ENCODE peak calls at places on chromosomes 1 and 21, in seven cellular contexts. One of them, this sample, is unnamed.

GRCh38 chr1:10814954-10815862 is 18.8 kb upstream of the CASZ1 start:
- DNase-seq in PC-3: no peak
- DNase-seq in brain microvascular endothelial cell: no peak
- DNase-seq in fibroblast of pulmonary artery: no peak
- DNase-seq in fibroblast of the aortic adventitia: no peak
- DNase-seq in astrocyte of the cerebellum: no peak
- DNase-seq in Calu3: no peak
- DNase-seq in this sample: no peak

GRCh38 chr1:27521336-27522147 is 31.6 kb upstream of the WASF2 start:
- DNase-seq in PC-3: no peak
- DNase-seq in brain microvascular endothelial cell: no peak
- DNase-seq in fibroblast of pulmonary artery: no peak
- DNase-seq in fibroblast of the aortic adventitia: no peak
- DNase-seq in astrocyte of the cerebellum: no peak
- DNase-seq in Calu3: no peak
- DNase-seq in this sample: no peak

GRCh38 chr1:200731654-200732332 is 6.9 kb upstream of the CAMSAP2 start:
- DNase-seq in PC-3: no peak
- DNase-seq in brain microvascular endothelial cell: no peak
- DNase-seq in fibroblast of pulmonary artery: no peak
- DNase-seq in fibroblast of the aortic adventitia: no peak
- DNase-seq in astrocyte of the cerebellum: no peak
- DNase-seq in Calu3: no peak
- DNase-seq in this sample: no peak

GRCh38 chr21:38831526-38832467 is 26.1 kb downstream of the ETS2 start:
- DNase-seq in PC-3: peak
- DNase-seq in brain microvascular endothelial cell: peak
- DNase-seq in fibroblast of pulmonary artery: peak
- DNase-seq in fibroblast of the aortic adventitia: peak
- DNase-seq in astrocyte of the cerebellum: peak
- DNase-seq in Calu3: peak
- DNase-seq in this sample: peak

GRCh38 chr1:182595641-182596240 is 6.7 kb upstream of the RNASEL start:
- DNase-seq in PC-3: peak
- DNase-seq in brain microvascular endothelial cell: peak
- DNase-seq in fibroblast of pulmonary artery: peak
- DNase-seq in fibroblast of the aortic adventitia: peak
- DNase-seq in astrocyte of the cerebellum: no peak
- DNase-seq in Calu3: peak
- DNase-seq in this sample: peak

GRCh38 chr1:60390593-60391282 is 317.2 kb upstream of the C1orf87 start:
- DNase-seq in PC-3: no peak
- DNase-seq in brain microvascular endothelial cell: no peak
- DNase-seq in fibroblast of pulmonary artery: no peak
- DNase-seq in fibroblast of the aortic adventitia: no peak
- DNase-seq in astrocyte of the cerebellum: no peak
- DNase-seq in Calu3: no peak
- DNase-seq in this sample: no peak

GRCh38 chr1:220579317-220579716 is 51.4 kb downstream of the MARK1 start:
- DNase-seq in PC-3: no peak
- DNase-seq in brain microvascular endothelial cell: no peak
- DNase-seq in fibroblast of pulmonary artery: no peak
- DNase-seq in fibroblast of the aortic adventitia: no peak
- DNase-seq in astrocyte of the cerebellum: no peak
- DNase-seq in Calu3: no peak
- DNase-seq in this sample: peak

GRCh38 chr1:225845633-225846259 is 35.8 kb downstream of the EPHX1 start:
- DNase-seq in PC-3: peak
- DNase-seq in brain microvascular endothelial cell: peak
- DNase-seq in fibroblast of pulmonary artery: peak
- DNase-seq in fibroblast of the aortic adventitia: peak
- DNase-seq in astrocyte of the cerebellum: peak
- DNase-seq in Calu3: peak
- DNase-seq in this sample: peak

GRCh38 chr1:34688358-34688757 is 66.5 kb upstream of the GJB5 start:
- DNase-seq in PC-3: no peak
- DNase-seq in brain microvascular endothelial cell: no peak
- DNase-seq in fibroblast of pulmonary artery: no peak
- DNase-seq in fibroblast of the aortic adventitia: no peak
- DNase-seq in astrocyte of the cerebellum: no peak
- DNase-seq in Calu3: peak
- DNase-seq in this sample: no peak

GRCh38 chr1:2111674-2112035 is 61.4 kb downstream of the PRKCZ start:
- DNase-seq in PC-3: no peak
- DNase-seq in brain microvascular endothelial cell: no peak
- DNase-seq in fibroblast of pulmonary artery: no peak
- DNase-seq in fibroblast of the aortic adventitia: no peak
- DNase-seq in astrocyte of the cerebellum: no peak
- DNase-seq in Calu3: no peak
- DNase-seq in this sample: no peak

GRCh38 chr1:84675106-84675505 is 15.2 kb downstream of the SSX2IP start:
- DNase-seq in PC-3: no peak
- DNase-seq in brain microvascular endothelial cell: no peak
- DNase-seq in fibroblast of pulmonary artery: no peak
- DNase-seq in fibroblast of the aortic adventitia: peak
- DNase-seq in astrocyte of the cerebellum: no peak
- DNase-seq in Calu3: no peak
- DNase-seq in this sample: no peak

GRCh38 chr1:172902200-172902599 is 148.5 kb downstream of the TNFSF18 start:
- DNase-seq in PC-3: no peak
- DNase-seq in brain microvascular endothelial cell: no peak
- DNase-seq in fibroblast of pulmonary artery: no peak
- DNase-seq in fibroblast of the aortic adventitia: no peak
- DNase-seq in astrocyte of the cerebellum: no peak
- DNase-seq in Calu3: no peak
- DNase-seq in this sample: no peak

GRCh38 chr1:36328713-36329112 is 5.3 kb upstream of the EVA1B start:
- DNase-seq in PC-3: peak
- DNase-seq in brain microvascular endothelial cell: no peak
- DNase-seq in fibroblast of pulmonary artery: no peak
- DNase-seq in fibroblast of the aortic adventitia: peak
- DNase-seq in astrocyte of the cerebellum: no peak
- DNase-seq in Calu3: no peak
- DNase-seq in this sample: no peak

GRCh38 chr1:28983509-28984310 is 69.3 kb downstream of the EPB41 start:
- DNase-seq in PC-3: no peak
- DNase-seq in brain microvascular endothelial cell: no peak
- DNase-seq in fibroblast of pulmonary artery: no peak
- DNase-seq in fibroblast of the aortic adventitia: no peak
- DNase-seq in astrocyte of the cerebellum: no peak
- DNase-seq in Calu3: no peak
- DNase-seq in this sample: no peak

GRCh38 chr1:220915117-220915440 is 35.8 kb downstream of the HLX start:
- DNase-seq in PC-3: no peak
- DNase-seq in brain microvascular endothelial cell: no peak
- DNase-seq in fibroblast of pulmonary artery: no peak
- DNase-seq in fibroblast of the aortic adventitia: no peak
- DNase-seq in astrocyte of the cerebellum: no peak
- DNase-seq in Calu3: no peak
- DNase-seq in this sample: no peak

GRCh38 chr1:109167114-109167513 is 46.6 kb upstream of the SARS1 start:
- DNase-seq in PC-3: no peak
- DNase-seq in brain microvascular endothelial cell: peak
- DNase-seq in fibroblast of pulmonary artery: peak
- DNase-seq in fibroblast of the aortic adventitia: no peak
- DNase-seq in astrocyte of the cerebellum: no peak
- DNase-seq in Calu3: no peak
- DNase-seq in this sample: no peak

GRCh38 chr1:24411963-24412362 is 1.6 kb downstream of the STPG1 start:
- DNase-seq in PC-3: peak
- DNase-seq in brain microvascular endothelial cell: no peak
- DNase-seq in fibroblast of pulmonary artery: no peak
- DNase-seq in fibroblast of the aortic adventitia: no peak
- DNase-seq in astrocyte of the cerebellum: no peak
- DNase-seq in Calu3: no peak
- DNase-seq in this sample: no peak

GRCh38 chr1:11109361-11109760 is 9.7 kb upstream of the EXOSC10 start:
- DNase-seq in PC-3: no peak
- DNase-seq in brain microvascular endothelial cell: no peak
- DNase-seq in fibroblast of pulmonary artery: no peak
- DNase-seq in fibroblast of the aortic adventitia: no peak
- DNase-seq in astrocyte of the cerebellum: no peak
- DNase-seq in Calu3: no peak
- DNase-seq in this sample: no peak

GRCh38 chr1:169588112-169588511 is 1.8 kb upstream of the F5 start:
- DNase-seq in PC-3: no peak
- DNase-seq in brain microvascular endothelial cell: no peak
- DNase-seq in fibroblast of pulmonary artery: no peak
- DNase-seq in fibroblast of the aortic adventitia: no peak
- DNase-seq in astrocyte of the cerebellum: no peak
- DNase-seq in Calu3: no peak
- DNase-seq in this sample: no peak

GRCh38 chr1:15962176-15962575 is 13.7 kb downstream of the ZBTB17 start:
- DNase-seq in PC-3: no peak
- DNase-seq in brain microvascular endothelial cell: no peak
- DNase-seq in fibroblast of pulmonary artery: no peak
- DNase-seq in fibroblast of the aortic adventitia: no peak
- DNase-seq in astrocyte of the cerebellum: no peak
- DNase-seq in Calu3: no peak
- DNase-seq in this sample: no peak
- TF ChIP-seq CTCF in PC-3: no peak
- TF ChIP-seq CTCF in brain microvascular endothelial cell: no peak
- TF ChIP-seq CTCF in fibroblast of pulmonary artery: no peak
- TF ChIP-seq CTCF in fibroblast of the aortic adventitia: no peak
- TF ChIP-seq CTCF in astrocyte of the cerebellum: peak
- TF ChIP-seq CTCF in Calu3: no peak
- TF ChIP-seq CTCF in this sample: no peak

GRCh38 chr1:197998110-197998509 is 80.9 kb downstream of the LHX9 start:
- DNase-seq in PC-3: no peak
- DNase-seq in brain microvascular endothelial cell: no peak
- DNase-seq in fibroblast of pulmonary artery: no peak
- DNase-seq in fibroblast of the aortic adventitia: no peak
- DNase-seq in astrocyte of the cerebellum: no peak
- DNase-seq in Calu3: no peak
- DNase-seq in this sample: no peak
- TF ChIP-seq CTCF in PC-3: no peak
- TF ChIP-seq CTCF in brain microvascular endothelial cell: no peak
- TF ChIP-seq CTCF in fibroblast of pulmonary artery: no peak
- TF ChIP-seq CTCF in fibroblast of the aortic adventitia: no peak
- TF ChIP-seq CTCF in astrocyte of the cerebellum: no peak
- TF ChIP-seq CTCF in Calu3: no peak
- TF ChIP-seq CTCF in this sample: no peak

GRCh38 chr1:47333578-47333921 is at the start of gene CMPK1:
- DNase-seq in PC-3: peak
- DNase-seq in brain microvascular endothelial cell: peak
- DNase-seq in fibroblast of pulmonary artery: peak
- DNase-seq in fibroblast of the aortic adventitia: peak
- DNase-seq in astrocyte of the cerebellum: peak
- DNase-seq in Calu3: peak
- DNase-seq in this sample: peak
- TF ChIP-seq CTCF in PC-3: peak
- TF ChIP-seq CTCF in brain microvascular endothelial cell: peak
- TF ChIP-seq CTCF in fibroblast of pulmonary artery: peak
- TF ChIP-seq CTCF in fibroblast of the aortic adventitia: peak
- TF ChIP-seq CTCF in astrocyte of the cerebellum: no peak
- TF ChIP-seq CTCF in Calu3: no peak
- TF ChIP-seq CTCF in this sample: no peak

DNA sequence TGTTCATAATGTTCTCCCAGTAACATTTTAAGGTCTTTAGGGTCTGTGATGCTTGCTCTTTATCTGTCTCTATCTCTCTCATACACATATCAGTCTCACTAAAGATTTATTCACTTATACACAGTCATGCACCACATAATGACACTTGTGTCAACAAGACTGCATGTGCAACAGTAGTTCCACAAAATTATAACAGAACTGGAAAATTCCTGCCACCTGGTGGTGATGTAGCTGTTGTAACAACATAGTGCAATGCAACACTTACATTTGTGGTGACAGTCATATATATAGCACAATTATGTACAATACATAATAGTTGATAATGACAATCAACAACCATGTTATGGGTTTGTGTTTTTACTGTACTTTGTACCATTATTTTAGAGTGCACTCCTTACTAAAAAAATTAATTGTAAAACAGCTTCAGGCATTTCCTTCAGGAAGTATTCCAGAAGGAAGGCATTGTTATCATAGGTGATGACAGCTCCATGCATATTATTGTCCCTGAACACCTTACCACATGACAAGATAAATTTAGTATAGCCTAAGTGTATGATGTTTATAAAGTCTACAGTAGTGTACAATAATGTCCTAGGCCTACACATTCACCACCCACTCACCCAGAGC is 8.1 kb downstream of the TDRD5 start:
- DNase-seq in PC-3: peak
- DNase-seq in brain microvascular endothelial cell: peak
- DNase-seq in fibroblast of pulmonary artery: peak
- DNase-seq in fibroblast of the aortic adventitia: peak
- DNase-seq in astrocyte of the cerebellum: no peak
- DNase-seq in Calu3: peak
- DNase-seq in this sample: peak
- TF ChIP-seq CTCF in PC-3: peak
- TF ChIP-seq CTCF in brain microvascular endothelial cell: peak
- TF ChIP-seq CTCF in fibroblast of pulmonary artery: peak
- TF ChIP-seq CTCF in fibroblast of the aortic adventitia: peak
- TF ChIP-seq CTCF in astrocyte of the cerebellum: no peak
- TF ChIP-seq CTCF in Calu3: peak
- TF ChIP-seq CTCF in this sample: peak

GRCh38 chr1:68442006-68442405 is 7.7 kb downstream of the RPE65 start:
- DNase-seq in PC-3: peak
- DNase-seq in brain microvascular endothelial cell: no peak
- DNase-seq in fibroblast of pulmonary artery: no peak
- DNase-seq in fibroblast of the aortic adventitia: no peak
- DNase-seq in astrocyte of the cerebellum: no peak
- DNase-seq in Calu3: no peak
- DNase-seq in this sample: no peak
- TF ChIP-seq CTCF in PC-3: peak
- TF ChIP-seq CTCF in brain microvascular endothelial cell: no peak
- TF ChIP-seq CTCF in fibroblast of pulmonary artery: no peak
- TF ChIP-seq CTCF in fibroblast of the aortic adventitia: no peak
- TF ChIP-seq CTCF in astrocyte of the cerebellum: no peak
- TF ChIP-seq CTCF in Calu3: no peak
- TF ChIP-seq CTCF in this sample: no peak

DNA sequence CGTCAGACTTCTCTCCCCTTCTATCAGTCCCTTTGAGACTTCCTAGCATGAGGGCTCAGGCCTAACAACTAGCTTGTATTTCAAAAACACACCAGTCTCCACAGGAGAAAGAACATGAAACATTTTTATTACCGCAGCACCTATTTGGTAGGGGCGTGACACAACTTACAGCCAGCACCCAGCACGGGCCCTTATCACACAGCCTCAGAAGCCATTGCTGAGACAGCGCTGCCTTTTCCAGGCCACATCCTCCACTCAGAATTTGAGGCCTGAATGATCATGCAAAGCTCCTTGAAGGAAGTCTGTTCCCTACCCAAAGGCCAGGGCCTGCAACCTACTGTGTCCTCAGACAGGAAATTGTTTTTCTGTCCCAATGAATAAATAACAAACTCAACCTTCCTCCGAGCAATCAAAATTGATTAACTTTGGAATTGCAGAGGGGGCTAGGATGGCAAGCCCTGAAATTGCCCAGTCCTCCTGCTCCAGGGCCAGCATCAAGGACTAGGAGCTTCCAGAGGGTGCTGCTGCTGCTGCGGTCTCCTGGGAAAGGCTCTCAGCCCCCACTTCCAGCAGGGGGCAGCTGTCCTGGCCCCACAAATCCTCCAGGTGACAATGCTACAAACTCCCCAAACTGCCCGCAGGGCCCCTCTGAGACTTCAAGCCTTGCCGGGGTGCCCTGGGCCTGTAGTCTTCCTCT is 94.3 kb upstream of the GALNT2 start:
- DNase-seq in PC-3: no peak
- DNase-seq in brain microvascular endothelial cell: no peak
- DNase-seq in fibroblast of pulmonary artery: no peak
- DNase-seq in fibroblast of the aortic adventitia: no peak
- DNase-seq in astrocyte of the cerebellum: no peak
- DNase-seq in Calu3: peak
- DNase-seq in this sample: no peak
- TF ChIP-seq CTCF in PC-3: peak
- TF ChIP-seq CTCF in brain microvascular endothelial cell: peak
- TF ChIP-seq CTCF in fibroblast of pulmonary artery: peak
- TF ChIP-seq CTCF in fibroblast of the aortic adventitia: no peak
- TF ChIP-seq CTCF in astrocyte of the cerebellum: peak
- TF ChIP-seq CTCF in Calu3: no peak
- TF ChIP-seq CTCF in this sample: no peak

This sample was measured in MCF 10A.